ENCODE peak calls at places on chromosome 2, in four cellular contexts. R, Q, W and P are unnamed samples.

GRCh38 chr2:67579207-67579606 is 182.1 kb downstream of the ETAA1 start:
- DNase-seq in R (no peak), Q (no peak), W (no peak), P (no peak)

GRCh38 chr2:231642631-231643493 is 50.2 kb downstream of the TEX44 start:
- DNase-seq in R (peak; percentile 77), Q (peak; percentile 27), W (peak; percentile 21), P (peak; percentile 8)

GRCh38 chr2:46163804-46164569 is 133.2 kb upstream of the EPAS1 start:
- DNase-seq in R (no peak), Q (no peak), W (no peak), P (no peak)

GRCh38 chr2:211396815-211397214 is 840.4 kb downstream of the CPS1 start:
- DNase-seq in R (no peak), Q (no peak), W (no peak), P (no peak)

GRCh38 chr2:142040554-142040953 is 90.3 kb downstream of the LRP1B start:
- DNase-seq in R (no peak), Q (no peak), W (no peak), P (no peak)

GRCh38 chr2:1812926-1813325 is 68.6 kb upstream of the PXDN start:
- DNase-seq in R (no peak), Q (no peak), W (no peak), P (no peak)

GRCh38 chr2:59413751-59414570 is 1139.5 kb downstream of the BCL11A start:
- DNase-seq in R (no peak), Q (no peak), W (no peak), P (no peak)

GRCh38 chr2:108377815-108378630 is at the start of gene SULT1C4:
- DNase-seq in R (no peak), Q (no peak), W (no peak), P (no peak)

GRCh38 chr2:161273038-161273760 is 35.0 kb upstream of the PSMD14 start:
- DNase-seq in R (peak; percentile 81), Q (no peak), W (no peak), P (no peak)

GRCh38 chr2:159010963-159011362 is 42.5 kb downstream of the TANC1 start:
- DNase-seq in R (no peak), Q (no peak), W (no peak), P (no peak)

GRCh38 chr2:128425731-128426620 is 107.3 kb upstream of the HS6ST1 start:
- DNase-seq in R (no peak), Q (no peak), W (no peak), P (no peak)

GRCh38 chr2:156430236-156430977 is 5.8 kb upstream of the GPD2 start:
- DNase-seq in R (no peak), Q (no peak), W (no peak), P (no peak)

GRCh38 chr2:111665551-111666116 is 218.4 kb downstream of the ANAPC1 start:
- DNase-seq in R (no peak), Q (no peak), W (no peak), P (no peak)

GRCh38 chr2:240556553-240557100 is 1.2 kb downstream of the ANKMY1 start:
- DNase-seq in R (peak; percentile 74), Q (peak; percentile 32), W (peak; percentile 61), P (peak; percentile 67)

GRCh38 chr2:43135583-43135982 is 90.8 kb downstream of the ZFP36L2 start:
- DNase-seq in R (no peak), Q (no peak), W (no peak), P (no peak)

GRCh38 chr2:28567076-28567471 is 71.2 kb downstream of the PLB1 start:
- DNase-seq in R (no peak), Q (no peak), W (no peak), P (peak; percentile 18)

GRCh38 chr2:201403904-201404303 is 46.8 kb upstream of the FLACC1 start:
- DNase-seq in R (no peak), Q (no peak), W (no peak), P (no peak)

GRCh38 chr2:84527137-84528129 is 11.1 kb downstream of the DNAH6 start:
- DNase-seq in R (no peak), Q (no peak), W (no peak), P (no peak)

GRCh38 chr2:26438526-26438925 is 36.8 kb downstream of the DRC1 start:
- DNase-seq in R (no peak), Q (no peak), W (no peak), P (no peak)

GRCh38 chr2:116988303-116988702 is 826.2 kb upstream of the DDX18 start:
- DNase-seq in R (no peak), Q (no peak), W (no peak), P (no peak)